ENCODE peak calls at places on chromosomes 13 and 19, in six cellular contexts. V is brain microvascular endothelial cell; Z is stimulated activated naive CD8-positive, alpha-beta T cell treated with anti-CD3 and anti-CD28 coated beads, Interleukin-15, amount 100 ng/mL, for 72 hours; B is left cardiac atrium; Y is astrocyte of the spinal cord; M is HS-5. P is an unnamed sample.
A peak's percentile ranks its signal among the peaks of the same experiment; 100 is the strongest.

GRCh38 chr19:20321139-20321656 is 154.2 kb downstream of the ZNF486 start:
- DNase-seq in V (no peak), Z (no peak), B (no peak), Y (no peak), M (no peak), P (no peak)

GRCh38 chr13:111176421-111176820 is 61.3 kb downstream of the ARHGEF7 start:
- DNase-seq in V (no peak), Z (no peak), B (no peak), Y (no peak), M (no peak), P (no peak)

GRCh38 chr19:38792250-38793111 is 3.5 kb downstream of the LGALS7B start:
- DNase-seq in V (no peak), Z (peak; percentile 71), B (peak; percentile 72), Y (peak; percentile 7), M (no peak), P (peak; percentile 49)

GRCh38 chr13:40667622-40667978 is 1.2 kb upstream of the FOXO1 start:
- DNase-seq in V (no peak), Z (no peak), B (peak; percentile 39), Y (no peak), M (no peak), P (no peak)

GRCh38 chr13:71864094-71864980 is 2.7 kb downstream of the DACH1 start:
- DNase-seq in V (peak; percentile 0), Z (no peak), B (peak; percentile 33), Y (peak; percentile 13), M (no peak), P (no peak)

GRCh38 chr19:10191347-10191746 is 3.4 kb downstream of the DNMT1 start:
- DNase-seq in V (peak; percentile 36), Z (no peak), B (peak; percentile 45), Y (peak; percentile 94), M (peak; percentile 76), P (no peak)

GRCh38 chr13:52862358-52863206 is 14.1 kb upstream of the PCDH8 start:
- DNase-seq in V (no peak), Z (no peak), B (no peak), Y (no peak), M (no peak), P (no peak)

GRCh38 chr19:33374406-33374703 is 846 bp downstream of the CEBPG start:
- DNase-seq in V (no peak), Z (peak; percentile 32), B (no peak), Y (peak; percentile 44), M (no peak), P (no peak)

GRCh38 chr19:919157-920050 is 2.3 kb downstream of the KISS1R start:
- DNase-seq in V (no peak), Z (peak; percentile 54), B (no peak), Y (no peak), M (no peak), P (no peak)

GRCh38 chr19:14798760-14799159 is 20.4 kb upstream of the ADGRE2 start:
- DNase-seq in V (no peak), Z (no peak), B (no peak), Y (no peak), M (no peak), P (no peak)

GRCh38 chr19:3162418-3163229 is 15.9 kb upstream of the S1PR4 start:
- DNase-seq in V (no peak), Z (peak; percentile 43), B (no peak), Y (no peak), M (no peak), P (no peak)

GRCh38 chr13:80082396-80083096 is 258.4 kb downstream of the SPRY2 start:
- DNase-seq in V (peak; percentile 45), Z (no peak), B (no peak), Y (peak; percentile 70), M (no peak), P (no peak)

GRCh38 chr19:42052241-42052863 is 17.7 kb downstream of the GRIK5 start:
- DNase-seq in V (no peak), Z (no peak), B (no peak), Y (no peak), M (no peak), P (no peak)